ENCODE peak calls at places on chromosomes 3 and 15, in six cellular contexts. T, J, A, P, H and K are unnamed samples.

GRCh38 chr3:43490640-43491185 is 131.1 kb downstream of the ANO10 start:
- DNase-seq in A (no peak), T (no peak), P (no peak), J (no peak), H (no peak), K (no peak)

GRCh38 chr3:186772886-186773417 is 10.4 kb upstream of the EIF4A2 start:
- DNase-seq in T (peak), J (no peak), A (peak), H (no peak), P (peak), K (no peak)

GRCh38 chr3:50260942-50261441 is 8.0 kb upstream of the SEMA3B start:
- DNase-seq in P (no peak), T (no peak), J (no peak), H (no peak), A (no peak), K (no peak)

GRCh38 chr3:41898631-41899030 is 63.3 kb downstream of the ULK4 start:
- DNase-seq in P (no peak), A (no peak), T (no peak), H (no peak), J (no peak), K (no peak)

GRCh38 chr3:36908647-36909180 is 36.1 kb downstream of the TRANK1 start:
- DNase-seq in T (no peak), A (no peak), J (no peak), P (no peak), H (no peak), K (no peak)

GRCh38 chr3:82114589-82114988 is 353.1 kb upstream of the GBE1 start:
- DNase-seq in A (no peak), J (no peak), H (no peak), T (no peak), P (no peak), K (no peak)

GRCh38 chr15:63321462-63321861 is 44.1 kb downstream of the APH1B start:
- DNase-seq in P (no peak), T (no peak), J (no peak), A (no peak), H (no peak), K (no peak)

GRCh38 chr15:65072027-65072426 is 4.2 kb upstream of the RASL12 start:
- DNase-seq in J (no peak), A (no peak), H (no peak), P (peak), T (no peak), K (peak)

GRCh38 chr3:141262306-141262705 is 30.7 kb downstream of the PXYLP1 start:
- DNase-seq in A (peak), T (peak), J (no peak), H (peak), P (no peak), K (peak)

GRCh38 chr3:123782488-123782887 is 101.6 kb downstream of the MYLK start:
- DNase-seq in A (no peak), J (no peak), P (no peak), H (no peak), T (no peak), K (no peak)

GRCh38 chr3:134682196-134682880 is 31.5 kb upstream of the KY start:
- DNase-seq in H (peak), P (no peak), A (peak), J (peak), T (peak), K (no peak)

GRCh38 chr3:104990758-104991157 is 376.0 kb upstream of the ALCAM start:
- DNase-seq in A (no peak), H (no peak), T (no peak), P (no peak), J (no peak), K (no peak)

GRCh38 chr3:39724233-39724846 is 85.1 kb upstream of the MYRIP start:
- DNase-seq in A (no peak), P (peak), J (no peak), H (no peak), T (no peak), K (peak)

GRCh38 chr3:179304605-179305004 is 18.2 kb upstream of the ZNF639 start:
- DNase-seq in T (no peak), J (no peak), P (no peak), H (no peak), A (no peak), K (no peak)

GRCh38 chr3:9809239-9809614 is 835 bp upstream of the TTLL3 start:
- DNase-seq in A (no peak), J (no peak), P (no peak), H (no peak), T (no peak), K (no peak)

GRCh38 chr3:9810357-9810726 is 280 bp downstream of the TTLL3 start:
- DNase-seq in J (no peak), H (no peak), T (no peak), A (no peak), P (no peak), K (no peak)

GRCh38 chr3:9810846-9811245 is 784 bp downstream of the TTLL3 start:
- DNase-seq in J (no peak), P (no peak), A (no peak), H (no peak), T (no peak), K (no peak)

GRCh38 chr3:9808345-9809037 is 1.6 kb upstream of the TTLL3 start:
- DNase-seq in H (no peak), T (peak), J (no peak), P (peak), A (no peak), K (peak)

GRCh38 chr3:9809615-9810356 is at the start of gene TTLL3:
- DNase-seq in A (peak), P (peak), J (no peak), T (peak), H (no peak), K (peak)
- H3K4me3 ChIP-seq in A (peak), P (peak), J (peak), T (peak), H (peak), K (peak)

GRCh38 chr3:57758686-57759085 is 2.6 kb downstream of the SLMAP start:
- DNase-seq in P (peak), A (no peak), J (no peak), H (no peak), T (peak), K (no peak)

GRCh38 chr3:57757642-57758297 is 1.7 kb downstream of the SLMAP start:
- DNase-seq in P (peak), H (no peak), J (no peak), A (peak), T (peak), K (peak)

GRCh38 chr3:57756528-57757401 is 656 bp downstream of the SLMAP start:
- DNase-seq in T (peak), J (no peak), P (peak), H (no peak), A (peak), K (peak)

GRCh38 chr3:57755368-57756021 is 614 bp upstream of the SLMAP start:
- DNase-seq in T (peak), P (peak), A (peak), J (peak), H (no peak), K (peak)

GRCh38 chr3:57756022-57756527 is at the start of gene SLMAP:
- DNase-seq in T (peak), P (peak), A (peak), J (peak), H (peak), K (peak)
- TF ChIP-seq CTCF in T (no peak), P (no peak), A (no peak), J (no peak), H (no peak), K (no peak)

GRCh38 chr3:107209302-107210060 is 167.8 kb upstream of the CCDC54 start:
- DNase-seq in T (no peak), A (no peak), H (no peak), P (peak), J (no peak), K (peak)
- H3K4me3 ChIP-seq in T (no peak), A (no peak), H (no peak), P (no peak), J (no peak), K (no peak)

GRCh38 chr3:121883507-121883906 is 10.7 kb upstream of the SLC15A2 start:
- DNase-seq in P (peak), T (peak), J (no peak), H (no peak), A (peak), K (peak)
- TF ChIP-seq CTCF in P (peak), T (peak), J (peak), H (no peak), A (peak), K (peak)

GRCh38 chr3:47705391-47705790 is 76.3 kb downstream of the SMARCC1 start:
- DNase-seq in P (no peak), H (no peak), A (no peak), J (no peak), T (no peak), K (peak)

DNA sequence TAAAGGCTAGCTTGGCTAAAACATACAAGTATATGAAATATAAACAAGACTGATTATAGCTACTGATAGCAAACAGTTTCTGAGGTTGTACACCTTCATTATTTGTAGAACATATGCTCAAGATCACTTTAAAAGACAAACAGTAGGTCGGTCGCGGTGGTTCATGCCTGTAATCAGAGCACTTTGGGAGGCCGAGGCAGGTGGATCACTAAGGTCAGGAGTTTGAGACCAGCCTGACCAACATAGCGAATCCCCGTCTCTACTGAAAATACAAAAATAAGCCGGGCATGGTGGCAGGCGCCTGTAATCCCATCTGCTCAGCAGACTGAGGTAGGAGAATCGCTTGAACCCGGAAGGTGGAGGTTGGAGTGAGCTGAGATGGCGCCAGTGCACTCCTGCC is 80.3 kb downstream of the SMARCC1 start:
- DNase-seq in H (no peak), J (no peak), T (no peak), P (no peak), A (no peak), K (no peak)
- H3K4me3 ChIP-seq in H (no peak), J (no peak), T (no peak), P (no peak), A (no peak), K (no peak)

GRCh38 chr3:124788254-124788745 is 58.0 kb downstream of the UMPS start:
- DNase-seq in H (no peak), A (no peak), J (no peak), T (no peak), P (no peak), K (no peak)
- TF ChIP-seq CTCF in H (no peak), A (no peak), J (no peak), T (no peak), P (no peak), K (no peak)

GRCh38 chr3:171064461-171064860 is 37.9 kb upstream of the SLC2A2 start:
- DNase-seq in H (no peak), A (peak), P (no peak), T (peak), J (peak), K (no peak)

GRCh38 chr3:171068658-171069057 is 42.1 kb upstream of the SLC2A2 start:
- DNase-seq in J (no peak), A (peak), P (no peak), T (peak), H (no peak), K (no peak)

GRCh38 chr3:171061749-171062148 is 35.2 kb upstream of the SLC2A2 start:
- DNase-seq in T (no peak), J (no peak), A (no peak), P (no peak), H (no peak), K (no peak)

GRCh38 chr3:171066216-171066615 is 39.7 kb upstream of the SLC2A2 start:
- DNase-seq in H (no peak), P (peak), T (peak), J (no peak), A (peak), K (no peak)

DNA sequence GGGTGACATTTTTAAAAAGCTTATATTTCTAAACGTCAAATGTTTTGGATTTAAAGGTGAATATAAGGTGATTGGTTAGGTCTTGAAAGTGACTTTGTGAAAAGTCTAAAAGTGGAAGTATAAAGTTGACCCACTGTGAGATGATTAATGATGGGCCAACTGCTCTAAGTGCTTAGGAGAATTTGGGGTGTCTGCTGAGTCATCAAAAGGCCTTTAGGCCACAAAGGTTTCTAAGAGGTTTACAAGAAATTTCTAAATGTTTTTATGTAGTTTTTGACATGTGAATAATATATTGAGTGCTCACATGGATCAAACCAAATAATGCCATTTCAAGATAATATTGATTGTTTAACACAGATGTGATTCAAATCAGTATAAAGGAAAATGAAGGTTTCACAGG is 39.2 kb upstream of the SLC2A2 start:
- DNase-seq in P (no peak), T (peak), H (no peak), A (no peak), J (no peak), K (no peak)
- H3K4me3 ChIP-seq in P (no peak), T (no peak), H (no peak), A (no peak), J (no peak), K (no peak)